ENCODE peak calls at places on chromosome 19, in nine cellular contexts. L is thyroid gland, B is natural killer cell, M is heart right ventricle, V is GM12865, K is fibroblast of the aortic adventitia, E is kidney epithelial cell, C is tibial artery, N is transverse colon. A is an unnamed sample.

GRCh38 chr19:4144666-4145261 is 8.7 kb upstream of the CREB3L3 start:
- DNase-seq in L (no peak), B (no peak), M (no peak), V (no peak), K (peak), E (no peak), C (no peak), N (peak), A (peak)

GRCh38 chr19:13037161-13037560 is 41.9 kb downstream of the NFIX start:
- DNase-seq in L (no peak), B (no peak), M (no peak), V (peak), K (peak), E (no peak), C (no peak), N (no peak), A (no peak)

GRCh38 chr19:6632002-6632621 is 37.8 kb downstream of the TNFSF14 start:
- DNase-seq in L (peak), B (peak), M (no peak), V (peak), K (peak), E (no peak), C (peak), N (peak), A (peak)

GRCh38 chr19:17332677-17333581 is 1.7 kb downstream of the ANO8 start:
- DNase-seq in L (no peak), B (no peak), M (no peak), V (peak), K (peak), E (no peak), C (no peak), N (no peak), A (no peak)

GRCh38 chr19:41027273-41027967 is 36.3 kb downstream of the CYP2B6 start:
- DNase-seq in L (no peak), B (no peak), M (no peak), V (no peak), K (no peak), E (no peak), C (no peak), N (no peak), A (no peak)

GRCh38 chr19:5245631-5246553 is 94.7 kb downstream of the PTPRS start:
- DNase-seq in L (no peak), B (no peak), M (no peak), V (no peak), K (no peak), E (no peak), C (no peak), N (no peak), A (no peak)

GRCh38 chr19:56476671-56477428 is at the start of gene ZNF667:
- DNase-seq in L (peak), B (peak), M (no peak), V (no peak), K (peak), E (peak), C (no peak), N (no peak), A (no peak)

GRCh38 chr19:1590641-1591397 is 1.8 kb downstream of the MBD3 start:
- DNase-seq in L (no peak), B (no peak), M (no peak), V (peak), K (no peak), E (no peak), C (no peak), N (peak), A (peak)

GRCh38 chr19:41548954-41549688 is 26.8 kb upstream of the CEACAM21 start:
- DNase-seq in L (peak), B (peak), M (no peak), V (peak), K (no peak), E (no peak), C (no peak), N (peak), A (peak)

GRCh38 chr19:4057913-4058695 is 8.6 kb downstream of the ZBTB7A start:
- DNase-seq in L (peak), B (peak), M (peak), V (no peak), K (peak), E (no peak), C (peak), N (peak), A (no peak)

GRCh38 chr19:34067861-34068271 is 104.4 kb upstream of the LSM14A start:
- DNase-seq in L (no peak), B (no peak), M (no peak), V (no peak), K (no peak), E (no peak), C (no peak), N (no peak), A (no peak)

GRCh38 chr19:14091086-14091884 is 734 bp upstream of the SAMD1 start:
- DNase-seq in L (peak), B (peak), M (no peak), V (peak), K (peak), E (no peak), C (no peak), N (peak), A (peak)

GRCh38 chr19:5340637-5341447 is at the start of gene PTPRS:
- DNase-seq in L (peak), B (peak), M (peak), V (peak), K (peak), E (peak), C (peak), N (peak), A (peak)

GRCh38 chr19:4198467-4199126 is 16.1 kb downstream of the ANKRD24 start:
- DNase-seq in L (no peak), B (no peak), M (no peak), V (no peak), K (no peak), E (no peak), C (no peak), N (no peak), A (no peak)

GRCh38 chr19:6217752-6218403 is 61.9 kb downstream of the MLLT1 start:
- DNase-seq in L (peak), B (no peak), M (no peak), V (no peak), K (no peak), E (no peak), C (no peak), N (no peak), A (no peak)

GRCh38 chr19:2454199-2454961 is 2.4 kb downstream of the LMNB2 start:
- DNase-seq in L (no peak), B (no peak), M (no peak), V (no peak), K (no peak), E (no peak), C (no peak), N (no peak), A (no peak)

GRCh38 chr19:8697671-8698432 is 743 bp downstream of the ACTL9 start:
- DNase-seq in L (no peak), B (no peak), M (no peak), V (no peak), K (no peak), E (no peak), C (no peak), N (no peak), A (no peak)

GRCh38 chr19:40392894-40393517 is 3.0 kb upstream of the HIPK4 start:
- DNase-seq in L (peak), B (no peak), M (no peak), V (no peak), K (no peak), E (no peak), C (no peak), N (peak), A (no peak)

GRCh38 chr19:42113641-42114348 is 18.5 kb downstream of the POU2F2 start:
- DNase-seq in L (no peak), B (no peak), M (no peak), V (peak), K (peak), E (peak), C (peak), N (no peak), A (peak)

GRCh38 chr19:33496496-33496895 is 25.1 kb downstream of the PEPD start:
- DNase-seq in L (no peak), B (no peak), M (no peak), V (no peak), K (no peak), E (no peak), C (no peak), N (no peak), A (no peak)

GRCh38 chr19:13115936-13116281 is 631 bp downstream of the TRMT1 start:
- DNase-seq in L (no peak), B (no peak), M (no peak), V (no peak), K (no peak), E (no peak), C (no peak), N (no peak), A (no peak)

GRCh38 chr19:35528218-35529038 is at the start of gene SBSN:
- DNase-seq in L (no peak), B (no peak), M (no peak), V (no peak), K (peak), E (no peak), C (no peak), N (no peak), A (no peak)

GRCh38 chr19:6580313-6580712 is 10.6 kb downstream of the CD70 start:
- DNase-seq in L (no peak), B (no peak), M (no peak), V (no peak), K (peak), E (peak), C (no peak), N (no peak), A (no peak)

GRCh38 chr19:4473708-4474503 is 1.8 kb downstream of the HDGFL2 start:
- DNase-seq in L (peak), B (no peak), M (no peak), V (no peak), K (no peak), E (no peak), C (no peak), N (no peak), A (no peak)

GRCh38 chr19:47227347-47228167 is 3.4 kb downstream of the BBC3 start:
- DNase-seq in L (peak), B (peak), M (peak), V (peak), K (peak), E (peak), C (peak), N (peak), A (peak)

GRCh38 chr19:14113762-14114414 is 3.7 kb downstream of the PRKACA start:
- DNase-seq in L (no peak), B (peak), M (peak), V (peak), K (no peak), E (no peak), C (no peak), N (peak), A (no peak)

GRCh38 chr19:11540642-11541041 is 2.0 kb downstream of the CNN1 start:
- DNase-seq in L (no peak), B (no peak), M (no peak), V (no peak), K (no peak), E (no peak), C (no peak), N (no peak), A (no peak)

GRCh38 chr19:33389574-33390119 is 16.1 kb downstream of the CEBPG start:
- DNase-seq in L (no peak), B (no peak), M (no peak), V (no peak), K (no peak), E (no peak), C (no peak), N (no peak), A (peak)

GRCh38 chr19:11453468-11454341 is 18.3 kb downstream of the PRKCSH start:
- DNase-seq in L (no peak), B (no peak), M (no peak), V (peak), K (no peak), E (no peak), C (no peak), N (no peak), A (peak)

GRCh38 chr19:6616011-6616410 is 25.1 kb upstream of the CD70 start:
- DNase-seq in L (no peak), B (no peak), M (no peak), V (peak), K (peak), E (no peak), C (no peak), N (no peak), A (peak)

GRCh38 chr19:35120492-35120891 is 4.9 kb downstream of the FXYD3 start:
- DNase-seq in L (no peak), B (no peak), M (no peak), V (no peak), K (peak), E (no peak), C (peak), N (no peak), A (no peak)

GRCh38 chr19:10420444-10421239 is at the start of gene PDE4A:
- DNase-seq in L (no peak), B (peak), M (no peak), V (peak), K (no peak), E (no peak), C (no peak), N (no peak), A (peak)
- TF ChIP-seq CTCF in L (no peak), B (peak), M (peak), V (peak), K (peak), E (peak), C (no peak), N (peak), A (peak)

GRCh38 chr19:19404879-19405860 is at the start of gene GATAD2A:
- DNase-seq in L (peak), B (peak), M (peak), V (peak), K (peak), E (peak), C (peak), N (peak), A (peak)
- TF ChIP-seq CTCF in L (no peak), B (no peak), M (peak), V (peak), K (peak), E (no peak), C (peak), N (no peak), A (peak)

GRCh38 chr19:55196803-55197202 is 12.5 kb downstream of the PTPRH start:
- DNase-seq in L (no peak), B (no peak), M (no peak), V (no peak), K (no peak), E (no peak), C (no peak), N (no peak), A (no peak)
- TF ChIP-seq CTCF in L (no peak), B (no peak), M (no peak), V (no peak), K (no peak), E (no peak), C (no peak), N (no peak), A (no peak)

GRCh38 chr19:46101293-46101692 is 23.2 kb downstream of the IGFL3 start:
- DNase-seq in L (no peak), B (no peak), M (no peak), V (no peak), K (no peak), E (no peak), C (no peak), N (no peak), A (no peak)
- TF ChIP-seq CTCF in L (no peak), B (no peak), M (no peak), V (no peak), K (no peak), E (no peak), C (no peak), N (no peak), A (no peak)

GRCh38 chr19:48739400-48739825 is 997 bp downstream of the RASIP1 start:
- DNase-seq in L (no peak), B (no peak), M (no peak), V (no peak), K (no peak), E (no peak), C (no peak), N (no peak), A (no peak)

GRCh38 chr19:48739835-48740704 is at the start of gene RASIP1:
- DNase-seq in L (peak), B (no peak), M (peak), V (no peak), K (no peak), E (no peak), C (no peak), N (no peak), A (no peak)

GRCh38 chr19:48740705-48741030 is 258 bp upstream of the RASIP1 start:
- DNase-seq in L (no peak), B (no peak), M (no peak), V (no peak), K (no peak), E (no peak), C (no peak), N (no peak), A (no peak)

GRCh38 chr19:48737360-48737998 is 2.9 kb downstream of the RASIP1 start:
- DNase-seq in L (no peak), B (no peak), M (no peak), V (no peak), K (no peak), E (no peak), C (no peak), N (no peak), A (no peak)

DNA sequence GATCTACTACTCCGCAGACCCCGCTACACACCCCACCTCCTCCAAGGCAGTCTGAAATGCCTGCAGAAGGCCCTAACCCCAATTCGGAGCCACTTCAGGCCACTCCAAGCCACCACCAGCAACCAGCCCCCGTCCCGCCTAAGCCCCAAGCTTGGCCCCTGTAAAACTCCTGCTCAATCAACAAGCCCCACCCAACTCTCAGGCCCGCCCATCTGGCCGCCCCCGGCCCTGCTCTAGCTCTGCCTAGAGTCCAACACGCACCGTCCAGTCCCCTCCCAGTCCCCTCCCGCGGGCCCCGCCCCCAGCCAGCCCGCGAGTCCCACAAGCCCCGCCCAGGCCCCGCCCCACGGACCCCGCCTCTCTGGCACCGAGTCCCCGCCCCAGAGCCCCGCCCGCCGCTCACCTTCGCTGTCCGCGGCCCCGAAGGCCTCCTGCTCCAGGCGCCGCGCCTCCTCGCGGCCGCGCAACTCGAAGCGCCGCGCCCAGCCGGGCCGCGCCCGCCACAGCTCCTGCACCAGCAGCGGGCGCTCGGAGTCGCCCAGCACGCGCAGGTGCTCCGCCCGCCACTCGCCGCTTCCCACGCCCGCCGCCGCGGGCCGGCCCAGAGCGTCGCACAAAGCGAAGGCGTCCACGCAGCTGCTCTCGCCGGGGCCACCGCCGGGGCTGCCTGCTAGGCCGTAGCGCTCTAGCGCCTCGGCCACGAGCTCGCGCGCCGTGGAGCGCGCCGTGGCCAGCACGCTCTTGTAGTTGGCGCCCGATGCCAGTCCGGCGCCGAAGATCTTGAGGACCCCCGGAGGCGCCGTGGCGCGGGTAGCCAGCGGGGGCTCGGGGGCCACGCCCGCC is 1.6 kb downstream of the RASIP1 start:
- DNase-seq in L (peak), B (peak), M (peak), V (peak), K (peak), E (no peak), C (peak), N (peak), A (peak)
- TF ChIP-seq CTCF in L (no peak), B (no peak), M (peak), V (peak), K (no peak), E (no peak), C (peak), N (peak), A (peak)

GRCh38 chr19:23436944-23437343 is 41.7 kb upstream of the ZNF91 start:
- DNase-seq in L (no peak), B (no peak), M (no peak), V (no peak), K (no peak), E (no peak), C (no peak), N (no peak), A (no peak)

GRCh38 chr19:23440207-23440606 is 44.9 kb upstream of the ZNF91 start:
- DNase-seq in L (no peak), B (no peak), M (no peak), V (no peak), K (no peak), E (no peak), C (no peak), N (no peak), A (no peak)

GRCh38 chr19:23440791-23441190 is 45.5 kb upstream of the ZNF91 start:
- DNase-seq in L (no peak), B (no peak), M (no peak), V (peak), K (no peak), E (no peak), C (no peak), N (no peak), A (no peak)

GRCh38 chr19:23437901-23438300 is 42.6 kb upstream of the ZNF91 start:
- DNase-seq in L (no peak), B (no peak), M (no peak), V (no peak), K (no peak), E (no peak), C (no peak), N (no peak), A (no peak)

DNA sequence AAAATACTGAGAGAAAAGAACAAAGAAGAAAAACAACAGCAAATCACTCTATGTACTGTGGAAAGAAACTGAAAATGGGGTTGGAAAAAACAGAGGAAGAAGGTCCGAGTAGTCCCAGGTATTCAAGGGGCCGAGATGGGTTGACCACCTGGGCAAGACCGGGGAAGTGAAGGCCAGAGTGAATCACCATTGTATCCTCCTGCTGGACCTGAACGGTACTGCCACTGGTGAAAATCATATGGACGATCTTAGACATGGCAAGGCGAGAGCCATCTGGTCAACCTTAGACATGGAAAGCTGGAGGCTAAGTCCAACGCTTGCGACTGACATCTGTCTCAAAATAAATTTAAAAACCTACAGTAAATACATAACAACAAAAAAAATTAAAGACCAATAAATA is 44.4 kb upstream of the ZNF91 start:
- DNase-seq in L (no peak), B (no peak), M (no peak), V (no peak), K (no peak), E (no peak), C (no peak), N (no peak), A (no peak)
- TF ChIP-seq CTCF in L (no peak), B (no peak), M (no peak), V (peak), K (peak), E (no peak), C (no peak), N (no peak), A (no peak)

DNA sequence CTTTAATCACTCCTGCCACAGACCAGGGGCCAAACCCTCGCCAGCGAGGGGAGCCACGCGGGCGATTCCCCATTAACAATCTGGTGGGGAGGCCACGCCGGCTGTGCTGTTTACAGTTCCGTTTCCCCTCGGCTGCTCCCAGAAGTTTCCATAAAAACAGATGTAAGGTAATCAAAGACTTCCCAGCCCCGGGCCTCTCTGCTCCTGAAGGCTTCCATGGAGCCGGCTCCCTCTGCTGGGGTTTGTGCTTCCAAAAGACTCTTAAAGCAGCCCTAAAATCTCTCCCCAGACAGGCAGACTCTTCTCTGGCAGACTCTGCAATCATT is 36.3 kb upstream of the CCNE1 start:
- DNase-seq in L (no peak), B (no peak), M (no peak), V (no peak), K (no peak), E (no peak), C (no peak), N (no peak), A (no peak)
- TF ChIP-seq CTCF in L (no peak), B (no peak), M (no peak), V (no peak), K (no peak), E (no peak), C (no peak), N (no peak), A (no peak)

A was measured in GM10248.